ENCODE peak calls at places on chromosome 11, in nine cellular contexts. O, W, U, Y, J, G, T, B and F are unnamed samples.

GRCh38 chr11:18347471-18348125 is 25.2 kb downstream of the GTF2H1 start:
- DNase-seq in O (no peak), W (no peak), U (no peak), Y (no peak), J (no peak), G (no peak), T (peak; percentile 36), B (no peak), F (no peak)

GRCh38 chr11:112412383-112412782 is 151.7 kb upstream of the PLET1 start:
- DNase-seq in O (no peak), W (no peak), U (peak; percentile 20), Y (no peak), J (no peak), G (no peak), T (no peak), B (no peak), F (no peak)

GRCh38 chr11:14907411-14908213 is 15.6 kb upstream of the CYP2R1 start:
- DNase-seq in O (peak; percentile 89), W (no peak), U (peak; percentile 27), Y (peak; percentile 83), J (peak; percentile 60), G (no peak), T (peak; percentile 43), B (peak; percentile 96), F (peak; percentile 80)

GRCh38 chr11:60328460-60328859 is 1.4 kb downstream of the MS4A6E start:
- DNase-seq in O (no peak), W (no peak), U (no peak), Y (no peak), J (no peak), G (no peak), T (no peak), B (no peak), F (no peak)

GRCh38 chr11:14577835-14578529 is 57.8 kb upstream of the PSMA1 start:
- DNase-seq in O (no peak), W (no peak), U (no peak), Y (no peak), J (no peak), G (no peak), T (no peak), B (no peak), F (no peak)

GRCh38 chr11:83069441-83070043 is 2.2 kb downstream of the RAB30 start:
- DNase-seq in O (no peak), W (no peak), U (no peak), Y (no peak), J (no peak), G (no peak), T (no peak), B (no peak), F (no peak)

GRCh38 chr11:26575946-26576345 is 3.9 kb upstream of the MUC15 start:
- DNase-seq in O (no peak), W (no peak), U (peak; percentile 8), Y (no peak), J (no peak), G (no peak), T (peak; percentile 39), B (no peak), F (no peak)

GRCh38 chr11:5324197-5324596 is at the start of gene OR51B2:
- DNase-seq in O (no peak), W (no peak), U (no peak), Y (no peak), J (no peak), G (no peak), T (no peak), B (no peak), F (no peak)

GRCh38 chr11:111762981-111763643 is 3.1 kb downstream of the PPP2R1B start:
- DNase-seq in O (no peak), W (no peak), U (no peak), Y (no peak), J (no peak), G (no peak), T (peak; percentile 44), B (no peak), F (no peak)

GRCh38 chr11:5369793-5370192 is 13.8 kb upstream of the OR51M1 start:
- DNase-seq in O (no peak), W (peak; percentile 11), U (no peak), Y (no peak), J (no peak), G (no peak), T (peak; percentile 77), B (no peak), F (no peak)

GRCh38 chr11:110317516-110317932 is 21.1 kb upstream of the RDX start:
- DNase-seq in O (no peak), W (no peak), U (peak; percentile 33), Y (no peak), J (no peak), G (no peak), T (peak; percentile 73), B (no peak), F (no peak)

GRCh38 chr11:103433976-103434375 is 324.8 kb downstream of the DYNC2H1 start:
- DNase-seq in O (no peak), W (no peak), U (no peak), Y (no peak), J (no peak), G (no peak), T (peak; percentile 69), B (no peak), F (no peak)

GRCh38 chr11:95795627-95796308 is 5.5 kb downstream of the CEP57 start:
- DNase-seq in O (no peak), W (no peak), U (no peak), Y (no peak), J (no peak), G (no peak), T (no peak), B (no peak), F (no peak)

GRCh38 chr11:134866215-134866614 is 454.2 kb upstream of the B3GAT1 start:
- DNase-seq in O (no peak), W (no peak), U (no peak), Y (no peak), J (no peak), G (no peak), T (no peak), B (no peak), F (no peak)

GRCh38 chr11:134118016-134118415 is 49.1 kb downstream of the JAM3 start:
- DNase-seq in O (no peak), W (no peak), U (no peak), Y (no peak), J (no peak), G (no peak), T (no peak), B (no peak), F (no peak)

GRCh38 chr11:14503023-14503422 is 3.4 kb upstream of the COPB1 start:
- DNase-seq in O (no peak), W (no peak), U (no peak), Y (no peak), J (no peak), G (no peak), T (no peak), B (no peak), F (no peak)

GRCh38 chr11:113774174-113774503 is 647 bp upstream of the ZW10 start:
- DNase-seq in O (no peak), W (no peak), U (no peak), Y (no peak), J (no peak), G (no peak), T (no peak), B (no peak), F (no peak)
- TF ChIP-seq CTCF in O (peak; percentile 7), W (no peak), U (no peak), Y (no peak), J (peak; percentile 1), G (no peak), T (no peak), B (no peak), F (peak; percentile 6)

GRCh38 chr11:116070555-116070954 is 566.3 kb upstream of the CADM1 start:
- DNase-seq in O (no peak), W (no peak), U (no peak), Y (no peak), J (no peak), G (no peak), T (no peak), B (no peak), F (no peak)

GRCh38 chr11:116073854-116074837 is 569.9 kb upstream of the CADM1 start:
- DNase-seq in O (no peak), W (peak; percentile 9), U (no peak), Y (no peak), J (no peak), G (peak; percentile 19), T (no peak), B (no peak), F (no peak)

GRCh38 chr11:116072133-116072532 is 567.9 kb upstream of the CADM1 start:
- DNase-seq in O (no peak), W (no peak), U (no peak), Y (no peak), J (no peak), G (no peak), T (no peak), B (no peak), F (no peak)

GRCh38 chr11:116071241-116071640 is 567.0 kb upstream of the CADM1 start:
- DNase-seq in O (no peak), W (no peak), U (no peak), Y (no peak), J (no peak), G (no peak), T (no peak), B (no peak), F (no peak)

DNA sequence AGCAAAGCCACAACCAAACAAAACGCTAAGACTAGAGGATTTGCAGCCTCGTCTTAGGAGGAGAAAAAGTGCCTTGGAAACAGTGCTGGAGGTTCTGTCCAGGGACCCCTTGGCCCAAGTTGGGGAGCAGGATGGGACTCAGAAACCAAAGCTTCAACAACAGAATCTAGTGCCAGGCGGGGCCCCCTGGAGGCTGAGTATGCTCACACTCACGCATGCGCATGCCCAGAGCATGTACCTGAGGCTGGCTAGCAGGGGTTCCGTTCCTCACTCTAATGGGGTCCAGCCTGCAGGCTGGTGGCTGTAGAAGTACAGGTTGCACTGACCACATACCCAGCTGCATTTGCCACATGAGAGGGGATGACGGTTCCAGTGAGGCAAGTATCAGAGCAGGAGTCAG is 568.6 kb upstream of the CADM1 start:
- DNase-seq in O (peak; percentile 55), W (no peak), U (no peak), Y (no peak), J (no peak), G (no peak), T (no peak), B (no peak), F (no peak)
- TF ChIP-seq CTCF in O (no peak), W (peak; percentile 41), U (no peak), Y (no peak), J (no peak), G (no peak), T (no peak), B (no peak), F (peak; percentile 64)

GRCh38 chr11:117468888-117469287 is 141.2 kb downstream of the CEP164 start:
- DNase-seq in O (peak; percentile 33), W (no peak), U (no peak), Y (no peak), J (no peak), G (no peak), T (no peak), B (peak; percentile 30), F (no peak)
- TF ChIP-seq CTCF in O (no peak), W (no peak), U (peak; percentile 8), Y (no peak), J (no peak), G (no peak), T (no peak), B (no peak), F (no peak)

DNA sequence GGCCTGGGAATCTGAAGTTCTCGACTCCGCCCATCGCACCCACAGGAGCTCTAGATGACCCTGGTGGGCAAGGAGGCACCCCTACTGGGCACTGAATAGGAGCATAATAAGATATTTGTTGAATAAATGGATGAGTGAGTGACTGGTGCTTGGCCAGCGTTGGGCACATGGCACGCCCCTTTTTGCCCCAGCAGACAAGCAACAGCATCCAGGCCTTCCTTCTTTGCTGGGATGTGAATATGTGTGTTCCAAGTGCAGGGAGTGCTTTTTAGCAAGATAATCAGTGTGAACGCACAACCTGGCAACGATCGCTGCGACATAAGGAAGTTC is 450 bp upstream of the CELF1 start:
- DNase-seq in O (no peak), W (no peak), U (no peak), Y (peak; percentile 60), J (no peak), G (no peak), T (peak; percentile 39), B (no peak), F (no peak)
- TF ChIP-seq CTCF in O (no peak), W (no peak), U (no peak), Y (peak; percentile 10), J (no peak), G (no peak), T (no peak), B (peak; percentile 19), F (peak; percentile 28)